ENCODE peak calls at places on chromosomes 7 and 10, in five cellular contexts. One of them, this sample, is unnamed.

GRCh38 chr7:41492603-41493002 is 210.3 kb downstream of the INHBA start:
- DNase-seq in AG20443: no peak
- DNase-seq in NCI-H1092: no peak
- DNase-seq in GM03348: no peak
- DNase-seq in iPS-NIHi11: no peak
- DNase-seq in this sample: no peak

GRCh38 chr7:81402227-81402626 is 367.6 kb downstream of the HGF start:
- DNase-seq in iPS-NIHi11: no peak
- DNase-seq in NCI-H1092: no peak
- DNase-seq in GM03348: no peak
- DNase-seq in AG20443: no peak
- DNase-seq in this sample: peak

GRCh38 chr7:157846281-157846680 is 509.5 kb downstream of the DNAJB6 start:
- DNase-seq in iPS-NIHi11: no peak
- DNase-seq in NCI-H1092: no peak
- DNase-seq in AG20443: no peak
- DNase-seq in GM03348: no peak
- DNase-seq in this sample: no peak

GRCh38 chr7:44081266-44081748 is 1.0 kb downstream of the POLM start:
- DNase-seq in iPS-NIHi11: no peak
- DNase-seq in GM03348: no peak
- DNase-seq in NCI-H1092: no peak
- DNase-seq in AG20443: no peak
- DNase-seq in this sample: no peak

GRCh38 chr10:105210546-105210945 is 569.5 kb downstream of the SORCS3 start:
- DNase-seq in AG20443: no peak
- DNase-seq in GM03348: no peak
- DNase-seq in iPS-NIHi11: no peak
- DNase-seq in NCI-H1092: no peak
- DNase-seq in this sample: no peak

GRCh38 chr7:72109566-72109965 is 302.6 kb downstream of the CALN1 start:
- DNase-seq in iPS-NIHi11: no peak
- DNase-seq in AG20443: no peak
- DNase-seq in NCI-H1092: no peak
- DNase-seq in GM03348: no peak
- DNase-seq in this sample: no peak

GRCh38 chr7:42014625-42015412 is 222.2 kb downstream of the GLI3 start:
- DNase-seq in AG20443: peak
- DNase-seq in iPS-NIHi11: peak
- DNase-seq in NCI-H1092: no peak
- DNase-seq in GM03348: peak
- DNase-seq in this sample: no peak

GRCh38 chr7:73970801-73971229 is 57.2 kb upstream of the ELN start:
- DNase-seq in GM03348: no peak
- DNase-seq in AG20443: no peak
- DNase-seq in iPS-NIHi11: no peak
- DNase-seq in NCI-H1092: no peak
- DNase-seq in this sample: no peak

GRCh38 chr7:34838329-34838728 is 180.3 kb downstream of the NPSR1 start:
- DNase-seq in GM03348: no peak
- DNase-seq in NCI-H1092: peak
- DNase-seq in iPS-NIHi11: no peak
- DNase-seq in AG20443: no peak
- DNase-seq in this sample: no peak

GRCh38 chr7:41755100-41755499 is 52.2 kb upstream of the INHBA start:
- DNase-seq in GM03348: no peak
- DNase-seq in NCI-H1092: no peak
- DNase-seq in iPS-NIHi11: no peak
- DNase-seq in AG20443: no peak
- DNase-seq in this sample: no peak

GRCh38 chr7:73712773-73713172 is 6.7 kb downstream of the STX1A start:
- DNase-seq in NCI-H1092: no peak
- DNase-seq in iPS-NIHi11: no peak
- DNase-seq in GM03348: no peak
- DNase-seq in AG20443: no peak
- DNase-seq in this sample: no peak